ENCODE peak calls at places on chromosome 11, in six cellular contexts. H, R, B, A, N and C are unnamed samples.

GRCh38 chr11:82775736-82776346 is 42.2 kb upstream of the FAM181B start:
- DNase-seq in H (peak), N (no peak), A (peak), R (peak), B (peak), C (peak)

GRCh38 chr11:80523057-80523456 is 1082.2 kb upstream of the TENM4 start:
- DNase-seq in A (no peak), B (no peak), R (no peak), N (no peak), H (no peak), C (no peak)

GRCh38 chr11:114774599-114775365 is 96.5 kb downstream of the NXPE2 start:
- DNase-seq in H (peak), N (no peak), R (peak), B (peak), A (peak), C (peak)

GRCh38 chr11:126544311-126545056 is 189.0 kb downstream of the ST3GAL4 start:
- DNase-seq in N (no peak), H (peak), R (no peak), A (no peak), B (no peak), C (peak)

GRCh38 chr11:114447892-114448291 is 8.6 kb downstream of the REXO2 start:
- DNase-seq in N (no peak), B (no peak), H (no peak), A (no peak), R (no peak), C (no peak)

GRCh38 chr11:130323452-130324448 is 9.0 kb upstream of the ZBTB44 start:
- DNase-seq in R (no peak), B (no peak), A (no peak), N (no peak), H (no peak), C (no peak)

GRCh38 chr11:112822478-112823274 is 138.5 kb upstream of the NCAM1 start:
- DNase-seq in B (no peak), R (no peak), N (no peak), H (no peak), A (no peak), C (no peak)

GRCh38 chr11:116615211-116615865 is 157.4 kb downstream of the BUD13 start:
- DNase-seq in R (no peak), N (no peak), A (no peak), B (no peak), H (no peak), C (no peak)

GRCh38 chr11:15688351-15688792 is 573.6 kb downstream of the INSC start:
- DNase-seq in N (no peak), R (no peak), B (no peak), A (no peak), H (no peak), C (no peak)

GRCh38 chr11:13238879-13239514 is 38.6 kb upstream of the BMAL1 start:
- DNase-seq in R (peak), H (peak), A (peak), N (no peak), B (peak), C (peak)

GRCh38 chr11:88406871-88407270 is 69.3 kb upstream of the CTSC start:
- DNase-seq in A (no peak), N (no peak), H (no peak), R (no peak), B (no peak), C (no peak)

GRCh38 chr11:44507491-44507890 is 58.0 kb upstream of the CD82 start:
- DNase-seq in H (no peak), R (no peak), N (no peak), A (no peak), B (no peak), C (no peak)

GRCh38 chr11:19079643-19080440 is 19.3 kb upstream of the MRGPRX2 start:
- DNase-seq in H (peak), R (peak), N (no peak), B (no peak), A (no peak), C (no peak)

GRCh38 chr11:128579790-128580504 is 7.4 kb downstream of the ETS1 start:
- DNase-seq in B (no peak), R (peak), N (no peak), H (no peak), A (no peak), C (peak)

GRCh38 chr11:7977251-7977917 is 9.8 kb upstream of the EIF3F start:
- DNase-seq in H (peak), R (peak), B (no peak), A (no peak), N (no peak), C (peak)

GRCh38 chr11:7982582-7983119 is 4.5 kb upstream of the EIF3F start:
- DNase-seq in H (no peak), R (no peak), B (no peak), A (no peak), N (peak), C (no peak)

GRCh38 chr11:7983832-7984590 is 3.1 kb upstream of the EIF3F start:
- DNase-seq in N (no peak), R (no peak), H (no peak), B (no peak), A (no peak), C (no peak)

GRCh38 chr11:7986768-7987559 is at the start of gene EIF3F:
- DNase-seq in H (peak), B (peak), R (peak), A (peak), N (peak), C (peak)

DNA sequence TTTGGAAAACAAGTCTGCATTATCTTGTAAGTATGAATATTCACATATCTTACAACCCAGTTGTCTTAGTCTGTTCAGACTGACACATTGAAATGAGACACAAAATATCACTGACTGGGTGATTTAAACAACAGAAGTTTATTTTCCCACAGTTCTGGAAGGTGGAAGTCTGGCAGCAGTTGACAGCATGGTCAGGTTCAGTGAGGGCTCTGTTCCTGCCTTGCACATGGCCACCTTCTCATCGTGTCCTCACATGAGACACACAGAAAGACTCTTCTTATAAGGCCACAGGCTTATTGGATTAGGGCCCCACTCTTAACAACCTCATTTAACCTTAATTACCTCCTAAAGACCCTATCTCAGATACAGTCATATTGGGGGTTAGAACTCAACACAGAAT is 5.4 kb upstream of the EIF3F start:
- DNase-seq in N (no peak), R (no peak), A (no peak), B (no peak), H (no peak), C (no peak)
- TF ChIP-seq MYC in N (no peak), R (no peak), A (no peak), B (no peak), H (no peak), C (no peak)

GRCh38 chr11:123163621-123164020 is 31.4 kb downstream of the CLMP start:
- DNase-seq in A (no peak), H (no peak), N (no peak), R (no peak), B (no peak), C (no peak)

GRCh38 chr11:123168955-123169484 is 26.0 kb downstream of the CLMP start:
- DNase-seq in R (no peak), H (no peak), B (no peak), A (no peak), N (no peak), C (no peak)

GRCh38 chr11:123168236-123168635 is 26.8 kb downstream of the CLMP start:
- DNase-seq in A (no peak), R (no peak), H (no peak), B (no peak), N (no peak), C (no peak)

GRCh38 chr11:123164732-123165450 is 30.2 kb downstream of the CLMP start:
- DNase-seq in B (no peak), N (no peak), A (no peak), R (no peak), H (no peak), C (no peak)

DNA sequence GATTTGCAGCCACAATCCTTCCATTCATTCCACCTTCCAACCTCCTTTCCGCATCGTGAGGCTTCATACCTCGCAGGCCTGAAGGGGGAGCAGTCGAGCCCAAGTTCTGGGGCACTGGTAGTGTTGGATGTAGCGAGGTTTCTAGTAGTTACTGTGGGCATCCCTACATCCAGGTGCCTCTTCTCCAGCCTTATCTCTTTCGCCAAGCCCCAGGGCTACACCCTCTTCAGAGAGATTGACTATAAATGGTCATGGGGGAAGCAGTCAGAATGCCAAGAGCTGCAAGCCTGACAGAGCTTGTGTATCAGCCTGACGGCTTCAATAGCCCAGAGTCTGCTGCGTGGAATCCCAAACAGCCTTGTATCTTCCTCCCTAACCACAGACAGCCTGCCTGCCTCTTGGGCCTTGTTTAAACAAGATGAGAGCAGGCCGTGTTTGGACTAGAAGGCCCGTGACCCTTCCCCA is 28.9 kb downstream of the CLMP start:
- DNase-seq in H (no peak), B (peak), R (peak), A (no peak), N (no peak), C (peak)
- TF ChIP-seq MYC in H (no peak), B (no peak), R (no peak), A (no peak), N (no peak), C (no peak)

GRCh38 chr11:119065369-119065768 is 2.2 kb upstream of the VPS11 start:
- DNase-seq in H (peak), R (peak), N (no peak), A (peak), B (peak), C (peak)

GRCh38 chr11:119061256-119061655 is 4.3 kb upstream of the HYOU1 start:
- DNase-seq in A (no peak), B (no peak), H (no peak), R (no peak), N (no peak), C (no peak)

GRCh38 chr11:119062779-119063178 is 4.8 kb upstream of the VPS11 start:
- DNase-seq in R (peak), B (peak), A (no peak), N (no peak), H (no peak), C (no peak)

GRCh38 chr11:119067371-119068222 is at the start of gene VPS11:
- DNase-seq in B (peak), R (peak), N (peak), H (peak), A (peak), C (peak)

DNA sequence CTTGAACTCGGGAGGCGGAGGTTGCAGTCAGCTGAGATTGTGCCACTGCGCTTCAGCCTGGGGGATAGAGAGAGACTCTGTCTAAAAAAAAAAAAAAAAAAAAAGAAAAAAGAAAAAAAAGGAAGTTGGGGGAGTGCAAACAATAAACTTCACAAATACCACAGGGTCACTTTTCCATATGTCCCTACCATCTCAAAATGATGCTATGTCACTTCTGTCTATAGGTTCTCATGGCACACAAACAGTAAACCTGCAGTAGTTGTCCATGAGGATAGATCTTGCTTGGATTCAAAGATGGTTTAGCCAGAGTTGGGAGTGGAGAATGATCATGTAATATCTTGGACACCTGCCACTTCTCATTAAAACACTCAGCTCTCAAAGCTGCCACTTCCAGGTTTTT is 1.1 kb upstream of the VPS11 start:
- DNase-seq in N (no peak), H (no peak), R (no peak), A (no peak), B (no peak), C (peak)
- TF ChIP-seq MYC in N (no peak), H (no peak), R (no peak), A (no peak), B (no peak), C (no peak)

DNA sequence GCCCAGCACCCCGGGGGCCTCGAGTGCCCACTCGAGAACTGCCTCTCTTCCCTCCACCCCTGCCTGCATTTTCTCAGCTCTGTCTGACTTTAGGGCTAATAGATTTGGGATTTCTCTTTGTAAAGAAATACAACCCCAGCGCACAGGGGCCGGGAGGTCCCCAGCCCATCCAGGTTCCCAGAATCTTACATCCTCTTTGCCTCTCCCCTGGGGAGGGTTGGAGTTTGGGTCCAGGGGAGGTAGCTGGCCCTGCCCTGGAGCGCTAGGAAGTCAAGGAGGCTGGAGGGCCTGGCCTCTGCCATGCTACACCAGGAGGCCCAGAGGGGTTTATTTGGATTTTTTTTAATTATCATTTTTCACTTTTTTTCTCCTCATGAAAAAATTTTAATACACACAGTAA is 65.7 kb upstream of the LMO1 start:
- DNase-seq in N (no peak), R (no peak), H (no peak), B (no peak), A (no peak), C (no peak)
- TF ChIP-seq MYC in N (no peak), R (no peak), H (no peak), B (no peak), A (no peak), C (no peak)

DNA sequence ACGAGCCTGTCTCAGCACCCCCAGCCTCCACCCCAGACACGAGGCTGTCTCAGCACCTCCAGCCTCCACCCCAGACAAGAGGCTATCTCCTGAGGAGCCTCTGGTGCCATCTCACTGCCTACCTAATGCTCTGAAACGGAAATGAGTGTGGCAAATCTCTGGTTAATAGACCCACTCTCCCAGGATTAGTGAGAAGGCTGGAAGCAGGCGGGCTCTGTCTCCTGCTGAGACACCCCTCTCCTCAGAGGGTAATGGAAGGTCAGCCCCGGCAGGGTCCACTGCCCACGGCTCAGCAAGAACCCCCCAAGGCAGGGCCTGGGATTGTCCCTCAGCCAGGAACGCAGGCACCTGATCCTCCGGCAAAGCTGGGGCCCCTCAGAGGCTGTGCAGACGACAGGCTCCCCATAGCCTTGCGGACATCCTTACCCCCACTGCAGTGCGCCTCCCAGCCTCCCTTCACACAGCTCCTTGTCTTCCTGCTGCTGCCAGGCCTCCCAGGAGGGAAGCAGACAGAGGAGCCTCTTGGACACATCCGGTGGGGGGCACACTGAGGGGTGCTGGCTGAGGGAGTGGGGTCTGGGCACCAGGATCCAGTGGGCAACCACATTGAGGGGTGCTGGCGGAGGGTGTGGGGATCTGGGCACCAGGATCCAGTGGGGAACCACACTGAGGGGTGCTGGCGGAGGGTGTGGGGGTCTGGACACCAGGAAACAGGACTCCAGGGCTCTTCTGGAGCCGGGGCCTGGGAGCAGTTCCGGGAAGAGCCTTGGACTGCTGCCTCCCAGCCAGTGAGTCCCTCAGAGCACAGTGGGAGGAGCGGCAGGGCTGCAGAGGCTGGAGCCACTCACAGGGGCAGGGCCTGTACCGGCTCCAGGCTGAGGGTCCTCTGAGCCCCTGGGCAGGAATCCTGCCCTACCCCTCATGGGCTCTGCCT is 13.1 kb downstream of the CHID1 start:
- DNase-seq in R (no peak), B (no peak), N (no peak), A (no peak), H (no peak), C (no peak)
- TF ChIP-seq MYC in R (no peak), B (no peak), N (no peak), A (no peak), H (no peak), C (no peak)

GRCh38 chr11:67571443-67571842 is 12.2 kb upstream of the GSTP1 start:
- DNase-seq in B (no peak), H (no peak), N (no peak), A (no peak), R (no peak), C (no peak)
- TF ChIP-seq MYC in B (no peak), H (no peak), N (no peak), A (no peak), R (no peak), C (no peak)

DNA sequence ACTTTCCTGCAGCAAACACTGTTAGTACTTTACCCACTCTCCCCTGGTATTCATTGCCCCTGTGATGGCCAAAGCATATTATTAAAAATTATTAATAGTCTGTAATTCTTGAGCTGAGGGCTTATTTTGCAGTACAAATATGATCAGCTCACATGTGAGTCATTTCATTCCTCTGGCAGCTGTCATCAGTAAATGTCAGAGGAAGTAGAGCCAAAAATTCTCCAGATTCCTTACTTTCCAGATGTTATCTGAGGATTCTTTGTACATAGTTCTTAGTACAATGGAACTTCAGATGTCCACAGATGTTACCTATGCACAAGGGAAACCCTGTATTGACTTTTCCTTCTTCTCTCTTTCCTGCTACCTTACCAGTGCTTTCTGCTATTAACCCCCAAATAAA is 12.5 kb downstream of the OR5B3 start:
- DNase-seq in B (no peak), N (no peak), R (no peak), A (peak), H (peak), C (no peak)
- TF ChIP-seq MYC in B (no peak), N (no peak), R (no peak), A (no peak), H (no peak), C (no peak)